ENCODE peak calls at places on chromosomes 4 and X, in six cellular contexts. One of them, this sample, is unnamed. For H3K36me3 and H3K27me3, the result is how much of the 10 kb centered on the place peaks cover.

GRCh38 chrX:56550667-56551066 is 12.8 kb upstream of the UBQLN2 start:
- DNase-seq in psoas muscle: no peak
- DNase-seq in heart left ventricle: no peak
- DNase-seq in aorta: no peak
- DNase-seq in naive thymus-derived CD4-positive, alpha-beta T cell: no peak
- DNase-seq in CD8-positive, alpha-beta T cell: no peak
- DNase-seq in this sample: no peak

GRCh38 chrX:101037231-101037630 is 14.7 kb downstream of the TRMT2B start:
- DNase-seq in psoas muscle: no peak
- DNase-seq in heart left ventricle: no peak
- DNase-seq in aorta: no peak
- DNase-seq in naive thymus-derived CD4-positive, alpha-beta T cell: no peak
- DNase-seq in CD8-positive, alpha-beta T cell: no peak
- DNase-seq in this sample: no peak

GRCh38 chr4:23084559-23085248 is 392.0 kb downstream of the GBA3 start:
- DNase-seq in psoas muscle: no peak
- DNase-seq in heart left ventricle: no peak
- DNase-seq in aorta: no peak
- DNase-seq in naive thymus-derived CD4-positive, alpha-beta T cell: no peak
- DNase-seq in CD8-positive, alpha-beta T cell: no peak
- DNase-seq in this sample: no peak

GRCh38 chrX:138191998-138192397 is 519.5 kb downstream of the FGF13 start:
- DNase-seq in psoas muscle: no peak
- DNase-seq in heart left ventricle: no peak
- DNase-seq in aorta: no peak
- DNase-seq in naive thymus-derived CD4-positive, alpha-beta T cell: no peak
- DNase-seq in CD8-positive, alpha-beta T cell: no peak
- DNase-seq in this sample: no peak

GRCh38 chr4:94356444-94356843 is 13.8 kb upstream of the HPGDS start:
- DNase-seq in psoas muscle: no peak
- DNase-seq in heart left ventricle: no peak
- DNase-seq in aorta: no peak
- DNase-seq in naive thymus-derived CD4-positive, alpha-beta T cell: no peak
- DNase-seq in CD8-positive, alpha-beta T cell: no peak
- DNase-seq in this sample: no peak

GRCh38 chr4:56466910-56467283 is 520 bp upstream of the SRP72 start:
- DNase-seq in psoas muscle: no peak
- DNase-seq in heart left ventricle: no peak
- DNase-seq in aorta: no peak
- DNase-seq in naive thymus-derived CD4-positive, alpha-beta T cell: no peak
- DNase-seq in CD8-positive, alpha-beta T cell: no peak
- DNase-seq in this sample: no peak

GRCh38 chrX:105211051-105211575 is 9.4 kb downstream of the TEX13A start:
- DNase-seq in psoas muscle: no peak
- DNase-seq in heart left ventricle: no peak
- DNase-seq in aorta: no peak
- DNase-seq in naive thymus-derived CD4-positive, alpha-beta T cell: no peak
- DNase-seq in CD8-positive, alpha-beta T cell: no peak
- DNase-seq in this sample: no peak

GRCh38 chr4:13294961-13295605 is 189.1 kb downstream of the RAB28 start:
- DNase-seq in psoas muscle: no peak
- DNase-seq in heart left ventricle: no peak
- DNase-seq in aorta: no peak
- DNase-seq in naive thymus-derived CD4-positive, alpha-beta T cell: no peak
- DNase-seq in CD8-positive, alpha-beta T cell: no peak
- DNase-seq in this sample: no peak

GRCh38 chr4:138910201-138910913 is 105.2 kb upstream of the NOCT start:
- DNase-seq in psoas muscle: no peak
- DNase-seq in heart left ventricle: no peak
- DNase-seq in aorta: no peak
- DNase-seq in naive thymus-derived CD4-positive, alpha-beta T cell: no peak
- DNase-seq in CD8-positive, alpha-beta T cell: no peak
- DNase-seq in this sample: no peak
- H3K27ac ChIP-seq in psoas muscle: no peak
- H3K27ac ChIP-seq in heart left ventricle: no peak
- H3K27ac ChIP-seq in aorta: no peak
- H3K27ac ChIP-seq in naive thymus-derived CD4-positive, alpha-beta T cell: no peak
- H3K27ac ChIP-seq in CD8-positive, alpha-beta T cell: no peak
- H3K27ac ChIP-seq in this sample: no peak

GRCh38 chr4:109690690-109691410 is 12.4 kb downstream of the CASP6 start:
- DNase-seq in psoas muscle: no peak
- DNase-seq in heart left ventricle: no peak
- DNase-seq in aorta: no peak
- DNase-seq in naive thymus-derived CD4-positive, alpha-beta T cell: peak
- DNase-seq in CD8-positive, alpha-beta T cell: no peak
- DNase-seq in this sample: peak
- H3K36me3 ChIP-seq in psoas muscle: half or more
- H3K36me3 ChIP-seq in heart left ventricle: half or more
- H3K36me3 ChIP-seq in aorta: under half
- H3K36me3 ChIP-seq in naive thymus-derived CD4-positive, alpha-beta T cell: under half
- H3K36me3 ChIP-seq in CD8-positive, alpha-beta T cell: under half
- H3K36me3 ChIP-seq in this sample: under half

GRCh38 chr4:40231464-40231863 is 34.6 kb downstream of the RHOH start:
- DNase-seq in psoas muscle: no peak
- DNase-seq in heart left ventricle: no peak
- DNase-seq in aorta: no peak
- DNase-seq in naive thymus-derived CD4-positive, alpha-beta T cell: no peak
- DNase-seq in CD8-positive, alpha-beta T cell: no peak
- DNase-seq in this sample: no peak
- H3K27me3 ChIP-seq in psoas muscle: under half
- H3K27me3 ChIP-seq in heart left ventricle: under half
- H3K27me3 ChIP-seq in aorta: under half
- H3K27me3 ChIP-seq in naive thymus-derived CD4-positive, alpha-beta T cell: under half
- H3K27me3 ChIP-seq in CD8-positive, alpha-beta T cell: under half
- H3K27me3 ChIP-seq in this sample: under half

GRCh38 chr4:54092800-54093608 is 7.0 kb upstream of the GSX2 start:
- DNase-seq in psoas muscle: no peak
- DNase-seq in heart left ventricle: no peak
- DNase-seq in aorta: no peak
- DNase-seq in naive thymus-derived CD4-positive, alpha-beta T cell: no peak
- DNase-seq in CD8-positive, alpha-beta T cell: no peak
- DNase-seq in this sample: no peak

GRCh38 chr4:54092405-54092759 is 7.6 kb upstream of the GSX2 start:
- DNase-seq in psoas muscle: no peak
- DNase-seq in heart left ventricle: no peak
- DNase-seq in aorta: no peak
- DNase-seq in naive thymus-derived CD4-positive, alpha-beta T cell: no peak
- DNase-seq in CD8-positive, alpha-beta T cell: no peak
- DNase-seq in this sample: no peak

GRCh38 chr4:54090404-54090803 is 9.6 kb upstream of the GSX2 start:
- DNase-seq in psoas muscle: no peak
- DNase-seq in heart left ventricle: no peak
- DNase-seq in aorta: no peak
- DNase-seq in naive thymus-derived CD4-positive, alpha-beta T cell: no peak
- DNase-seq in CD8-positive, alpha-beta T cell: no peak
- DNase-seq in this sample: no peak

GRCh38 chr4:54090804-54091623 is 8.9 kb upstream of the GSX2 start:
- DNase-seq in psoas muscle: peak
- DNase-seq in heart left ventricle: peak
- DNase-seq in aorta: peak
- DNase-seq in naive thymus-derived CD4-positive, alpha-beta T cell: no peak
- DNase-seq in CD8-positive, alpha-beta T cell: no peak
- DNase-seq in this sample: no peak

GRCh38 chr4:54091637-54092404 is 8.1 kb upstream of the GSX2 start:
- DNase-seq in psoas muscle: peak
- DNase-seq in heart left ventricle: peak
- DNase-seq in aorta: peak
- DNase-seq in naive thymus-derived CD4-positive, alpha-beta T cell: peak
- DNase-seq in CD8-positive, alpha-beta T cell: peak
- DNase-seq in this sample: peak
- H3K27ac ChIP-seq in psoas muscle: peak
- H3K27ac ChIP-seq in heart left ventricle: no peak
- H3K27ac ChIP-seq in aorta: no peak
- H3K27ac ChIP-seq in naive thymus-derived CD4-positive, alpha-beta T cell: no peak
- H3K27ac ChIP-seq in CD8-positive, alpha-beta T cell: no peak
- H3K27ac ChIP-seq in this sample: no peak

GRCh38 chrX:47244676-47245075 is 11.9 kb downstream of the USP11 start:
- DNase-seq in psoas muscle: no peak
- DNase-seq in heart left ventricle: no peak
- DNase-seq in aorta: peak
- DNase-seq in naive thymus-derived CD4-positive, alpha-beta T cell: no peak
- DNase-seq in CD8-positive, alpha-beta T cell: no peak
- DNase-seq in this sample: no peak

GRCh38 chrX:47247999-47248320 is 15.2 kb downstream of the USP11 start:
- DNase-seq in psoas muscle: no peak
- DNase-seq in heart left ventricle: no peak
- DNase-seq in aorta: no peak
- DNase-seq in naive thymus-derived CD4-positive, alpha-beta T cell: no peak
- DNase-seq in CD8-positive, alpha-beta T cell: no peak
- DNase-seq in this sample: no peak

GRCh38 chrX:47243351-47243750 is 10.5 kb downstream of the USP11 start:
- DNase-seq in psoas muscle: no peak
- DNase-seq in heart left ventricle: no peak
- DNase-seq in aorta: peak
- DNase-seq in naive thymus-derived CD4-positive, alpha-beta T cell: no peak
- DNase-seq in CD8-positive, alpha-beta T cell: no peak
- DNase-seq in this sample: no peak

GRCh38 chrX:47247206-47247998 is 14.6 kb downstream of the USP11 start:
- DNase-seq in psoas muscle: no peak
- DNase-seq in heart left ventricle: no peak
- DNase-seq in aorta: no peak
- DNase-seq in naive thymus-derived CD4-positive, alpha-beta T cell: no peak
- DNase-seq in CD8-positive, alpha-beta T cell: no peak
- DNase-seq in this sample: no peak

DNA sequence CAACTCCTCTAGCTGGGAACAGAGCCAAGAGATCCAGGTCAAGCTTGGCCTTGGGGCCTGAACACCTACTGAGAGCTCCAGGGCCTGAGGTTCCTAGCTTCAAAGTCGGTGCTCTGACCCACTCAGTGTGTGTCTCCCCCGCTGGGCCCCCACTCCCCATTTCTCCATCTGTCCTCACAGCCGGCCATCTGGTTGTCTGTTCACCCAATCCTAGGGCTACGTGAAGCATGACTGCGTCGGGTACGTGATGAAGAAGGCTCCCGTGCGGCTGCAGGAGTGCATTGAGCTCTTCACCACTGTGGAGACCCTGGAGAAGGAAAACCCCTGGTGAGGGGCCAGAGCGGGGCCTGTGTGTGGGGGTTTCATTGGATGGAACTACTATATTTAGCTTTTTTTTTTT is 12.3 kb downstream of the USP11 start:
- DNase-seq in psoas muscle: no peak
- DNase-seq in heart left ventricle: no peak
- DNase-seq in aorta: no peak
- DNase-seq in naive thymus-derived CD4-positive, alpha-beta T cell: no peak
- DNase-seq in CD8-positive, alpha-beta T cell: no peak
- DNase-seq in this sample: no peak
- H3K36me3 ChIP-seq in psoas muscle: half or more
- H3K36me3 ChIP-seq in heart left ventricle: half or more
- H3K36me3 ChIP-seq in aorta: under half
- H3K36me3 ChIP-seq in naive thymus-derived CD4-positive, alpha-beta T cell: under half
- H3K36me3 ChIP-seq in CD8-positive, alpha-beta T cell: under half
- H3K36me3 ChIP-seq in this sample: under half

GRCh38 chr4:107037188-107037587 is 1.1 kb upstream of the DKK2 start:
- DNase-seq in psoas muscle: peak
- DNase-seq in heart left ventricle: no peak
- DNase-seq in aorta: peak
- DNase-seq in naive thymus-derived CD4-positive, alpha-beta T cell: no peak
- DNase-seq in CD8-positive, alpha-beta T cell: no peak
- DNase-seq in this sample: no peak
- H3K27me3 ChIP-seq in psoas muscle: under half
- H3K27me3 ChIP-seq in heart left ventricle: half or more
- H3K27me3 ChIP-seq in aorta: under half
- H3K27me3 ChIP-seq in naive thymus-derived CD4-positive, alpha-beta T cell: under half
- H3K27me3 ChIP-seq in CD8-positive, alpha-beta T cell: under half
- H3K27me3 ChIP-seq in this sample: under half

GRCh38 chr4:108416831-108417230 is 203.5 kb upstream of the RPL34 start:
- DNase-seq in psoas muscle: no peak
- DNase-seq in heart left ventricle: no peak
- DNase-seq in aorta: no peak
- DNase-seq in naive thymus-derived CD4-positive, alpha-beta T cell: no peak
- DNase-seq in CD8-positive, alpha-beta T cell: no peak
- DNase-seq in this sample: no peak
- H3K27ac ChIP-seq in psoas muscle: no peak
- H3K27ac ChIP-seq in heart left ventricle: no peak
- H3K27ac ChIP-seq in aorta: no peak
- H3K27ac ChIP-seq in naive thymus-derived CD4-positive, alpha-beta T cell: no peak
- H3K27ac ChIP-seq in CD8-positive, alpha-beta T cell: no peak
- H3K27ac ChIP-seq in this sample: no peak